ENCODE peak calls at places on chromosomes 5 and 9, in five cellular contexts. E is RWPE2, V is ovary, K is AG04449, D is cardiac fibroblast. W is an unnamed sample.

GRCh38 chr9:12640021-12640587 is 53.1 kb upstream of the TYRP1 start:
- DNase-seq in E (no peak), V (no peak), K (peak; percentile 9), D (peak; percentile 68), W (peak; percentile 77)

GRCh38 chr5:58107704-58108103 is 352.2 kb downstream of the PLK2 start:
- DNase-seq in E (no peak), V (no peak), K (no peak), D (peak; percentile 34), W (no peak)

GRCh38 chr5:77770293-77771005 is 5.7 kb downstream of the TBCA start:
- DNase-seq in E (no peak), V (no peak), K (no peak), D (peak; percentile 19), W (no peak)

GRCh38 chr9:2319421-2319820 is 302.2 kb upstream of the VLDLR start:
- DNase-seq in E (no peak), V (no peak), K (no peak), D (no peak), W (no peak)

GRCh38 chr9:33676746-33677505 is 118.4 kb upstream of the PRSS3 start:
- DNase-seq in E (no peak), V (no peak), K (no peak), D (no peak), W (no peak)

GRCh38 chr5:154517781-154518437 is 39.9 kb upstream of the HAND1 start:
- DNase-seq in E (no peak), V (no peak), K (no peak), D (no peak), W (no peak)

GRCh38 chr5:168334161-168335094 is 43.0 kb downstream of the WWC1 start:
- DNase-seq in E (no peak), V (peak; percentile 30), K (peak; percentile 47), D (peak; percentile 12), W (peak; percentile 92)

GRCh38 chr9:111945216-111945615 is 48.6 kb downstream of the UGCG start:
- DNase-seq in E (no peak), V (no peak), K (no peak), D (peak; percentile 76), W (no peak)

GRCh38 chr5:2752059-2752874 is 790 bp upstream of the IRX2 start:
- DNase-seq in E (peak; percentile 82), V (no peak), K (no peak), D (peak; percentile 25), W (no peak)

GRCh38 chr5:172712610-172713009 is 58.4 kb downstream of the DUSP1 start:
- DNase-seq in E (no peak), V (no peak), K (no peak), D (no peak), W (no peak)

GRCh38 chr9:125932012-125932411 is 184.8 kb downstream of the PBX3 start:
- DNase-seq in E (peak; percentile 88), V (peak; percentile 40), K (peak; percentile 97), D (peak; percentile 97), W (peak; percentile 99)

GRCh38 chr5:167358868-167359492 is 932.5 kb upstream of the WWC1 start:
- DNase-seq in E (no peak), V (no peak), K (no peak), D (no peak), W (no peak)

GRCh38 chr5:132821791-132822190 is 8.7 kb downstream of the SHROOM1 start:
- DNase-seq in E (no peak), V (no peak), K (no peak), D (peak; percentile 30), W (no peak)

GRCh38 chr5:88659529-88660325 is 223.3 kb downstream of the MEF2C start:
- DNase-seq in E (no peak), V (no peak), K (no peak), D (no peak), W (peak; percentile 68)

GRCh38 chr5:31161772-31162171 is 31.7 kb upstream of the CDH6 start:
- DNase-seq in E (no peak), V (no peak), K (no peak), D (peak; percentile 2), W (no peak)

GRCh38 chr5:87627360-87627759 is 214.6 kb upstream of the CCNH start:
- DNase-seq in E (no peak), V (no peak), K (no peak), D (no peak), W (no peak)

GRCh38 chr5:71932131-71932635 is 175.1 kb upstream of the MAP1B start:
- DNase-seq in E (no peak), V (no peak), K (no peak), D (peak; percentile 21), W (no peak)

GRCh38 chr9:7129391-7129790 is 371.6 kb downstream of the KDM4C start:
- DNase-seq in E (no peak), V (no peak), K (no peak), D (no peak), W (no peak)

GRCh38 chr5:76850543-76851140 is 828 bp downstream of the S100Z start:
- DNase-seq in E (no peak), V (no peak), K (no peak), D (peak; percentile 20), W (no peak)

GRCh38 chr5:102867999-102868662 is 113.0 kb downstream of the PAM start:
- DNase-seq in E (no peak), V (no peak), K (no peak), D (peak; percentile 25), W (no peak)
- H3K4me3 ChIP-seq in E (no peak overlapping the region), V (no peak overlapping the region), K (no peak overlapping the region), D (no peak overlapping the region), W (no peak overlapping the region)

DNA sequence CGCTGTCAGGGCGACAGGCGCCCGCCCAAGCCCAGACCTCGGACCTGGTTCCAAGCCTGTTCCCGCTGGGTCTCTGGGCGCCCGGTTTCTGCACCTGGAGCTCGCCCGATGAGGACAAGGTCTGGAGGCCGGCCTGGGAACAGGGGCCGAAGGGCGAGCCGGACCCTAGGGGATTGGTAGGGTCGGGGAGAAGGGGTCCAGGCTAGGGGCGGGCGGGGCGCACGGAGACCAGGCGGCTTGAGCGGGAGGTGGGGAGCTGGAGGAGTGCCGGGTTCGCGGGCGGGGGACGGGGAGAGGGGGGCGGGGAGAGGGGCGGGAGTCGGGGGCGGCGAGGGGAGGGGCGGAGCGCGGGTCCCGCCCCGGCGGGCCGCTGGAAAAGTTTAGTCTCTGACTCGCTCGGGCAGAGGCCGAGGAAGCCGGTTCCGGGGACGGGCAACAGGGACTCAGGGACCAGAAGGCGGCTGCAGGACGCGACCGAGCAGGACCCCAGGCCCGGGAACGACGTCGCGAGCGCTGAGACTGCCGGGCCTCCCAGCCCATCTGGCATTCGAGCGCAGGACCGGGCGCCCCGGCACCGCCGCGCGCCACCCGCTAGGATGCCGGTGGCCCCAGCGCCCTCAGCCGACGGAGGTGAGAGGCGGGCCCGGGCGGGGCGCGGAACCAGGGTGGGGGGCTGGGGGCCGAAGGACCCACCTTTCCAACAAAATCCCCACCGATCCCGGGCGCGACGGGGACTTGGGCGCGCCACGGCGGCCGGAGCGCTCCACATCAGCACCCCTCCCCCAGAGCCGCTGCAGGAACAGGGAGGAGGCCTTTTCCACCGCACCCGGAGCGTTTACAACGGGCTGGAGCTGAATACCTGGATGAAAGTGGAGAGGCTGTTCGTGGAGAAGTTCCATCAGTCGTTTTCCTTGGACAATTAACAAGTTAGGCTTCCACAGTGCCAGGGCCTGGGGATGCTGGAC is at the start of gene S1PR3:
- DNase-seq in E (no peak), V (peak; percentile 30), K (no peak), D (peak; percentile 60), W (no peak)
- TF ChIP-seq CTCF in E (no peak), V (no peak), K (peak; percentile 18), D (no peak), W (no peak)

GRCh38 chr5:307794-308579 is 13.5 kb upstream of the AHRR start:
- DNase-seq in E (peak; percentile 47), V (no peak), K (no peak), D (no peak), W (no peak)
- H3K4me3 ChIP-seq in E (no peak overlapping the region), V (no peak overlapping the region), K (no peak overlapping the region), D (no peak overlapping the region), W (no peak overlapping the region)

GRCh38 chr9:101566904-101567724 is 27.7 kb downstream of the PPP3R2 start:
- DNase-seq in E (no peak), V (no peak), K (no peak), D (peak; percentile 64), W (no peak)
- TF ChIP-seq CTCF in E (peak; percentile 74), V (no peak), K (peak; percentile 50), D (peak; percentile 54), W (peak; percentile 54)

GRCh38 chr5:65866837-65867508 is 59.4 kb upstream of the ERBIN start:
- DNase-seq in E (no peak), V (no peak), K (no peak), D (no peak), W (no peak)
- H3K4me3 ChIP-seq in E (no peak overlapping the region), V (no peak overlapping the region), K (no peak overlapping the region), D (no peak overlapping the region), W (no peak overlapping the region)

GRCh38 chr9:98255578-98256296 is at the start of gene TBC1D2:
- DNase-seq in E (peak; percentile 96), V (peak; percentile 92), K (peak; percentile 45), D (peak; percentile 95), W (peak; percentile 67)
- TF ChIP-seq CTCF in E (peak; percentile 8), V (peak; percentile 36), K (no peak), D (peak; percentile 40), W (peak; percentile 21)

DNA sequence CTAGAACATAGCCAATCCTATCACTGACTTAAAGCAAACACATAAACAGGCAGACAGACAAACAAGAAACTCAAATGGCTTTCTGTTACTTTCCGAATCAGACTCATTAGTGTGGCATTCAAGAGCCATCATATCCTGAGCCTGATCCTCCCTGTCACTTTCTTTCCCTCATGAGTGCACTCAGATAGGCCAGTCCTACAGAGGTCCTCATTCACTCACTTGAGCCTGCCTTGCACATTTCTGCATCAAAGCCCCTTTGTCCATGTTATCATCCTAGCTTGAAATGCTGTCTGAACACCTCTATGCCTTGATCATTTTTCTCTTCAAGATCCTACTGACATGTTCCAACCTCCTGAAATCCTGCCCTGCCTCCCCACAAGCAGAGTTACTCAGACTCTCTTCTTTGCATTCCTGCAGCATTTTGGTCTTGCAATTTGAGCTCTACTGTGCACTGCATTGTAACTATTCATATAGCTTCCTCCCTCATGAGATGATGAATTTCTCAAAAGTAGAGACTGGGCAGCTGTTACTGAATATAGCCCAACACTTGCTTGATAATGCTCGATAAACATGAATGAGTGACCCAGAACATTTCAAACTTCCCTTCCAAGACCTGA is 126.9 kb downstream of the PALM2AKAP2 start:
- DNase-seq in E (no peak), V (no peak), K (no peak), D (peak; percentile 62), W (no peak)
- H3K4me3 ChIP-seq in E (no peak overlapping the region), V (no peak overlapping the region), K (no peak overlapping the region), D (no peak overlapping the region), W (no peak overlapping the region)

DNA sequence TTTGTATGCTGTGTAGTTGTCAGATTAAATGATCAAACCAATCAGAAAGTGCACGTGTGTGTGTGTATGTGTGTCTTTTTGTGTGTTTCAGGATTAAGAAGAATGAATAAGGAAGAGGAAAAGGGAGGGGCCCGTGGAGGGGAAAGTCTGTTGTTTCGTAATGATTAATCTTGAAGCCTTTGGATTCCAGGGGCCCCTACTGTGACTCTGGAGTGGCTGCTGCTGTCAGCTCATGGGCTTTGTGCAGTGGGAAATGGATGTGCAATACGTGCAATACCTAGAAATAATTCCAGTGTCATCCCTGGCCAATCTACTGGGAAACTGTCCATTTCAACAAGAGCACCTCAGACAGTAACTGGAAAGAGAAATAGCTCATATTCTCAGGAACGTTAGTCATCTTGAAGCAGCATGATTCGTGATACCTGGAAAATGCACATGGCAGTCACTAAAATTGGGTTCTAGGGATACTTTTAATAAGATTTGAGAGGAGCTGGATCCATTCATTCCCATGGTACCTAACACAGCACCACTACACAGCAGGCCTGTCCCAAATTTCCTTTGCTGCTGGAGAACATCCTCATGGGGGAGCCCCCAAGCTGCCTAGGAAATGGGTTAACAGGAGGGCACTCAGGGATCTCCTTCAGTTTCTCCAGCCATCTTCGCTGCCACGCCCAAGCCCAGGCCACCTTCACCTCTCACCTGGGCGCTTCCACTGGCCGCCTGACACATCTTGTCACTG is 186.3 kb downstream of the NR3C1 start:
- DNase-seq in E (no peak), V (no peak), K (no peak), D (peak; percentile 71), W (no peak)
- TF ChIP-seq CTCF in E (peak; percentile 30), V (no peak), K (no peak), D (no peak), W (no peak)

W was measured in retinal pigment epithelial cell.